ENCODE peak calls at places on chromosomes 4 and X, in four cellular contexts. One of them, this sample, is unnamed.
A peak's percentile ranks its signal among the peaks of the same experiment; 100 is the strongest.

GRCh38 chr4:11614426-11614825 is 185.7 kb upstream of the HS3ST1 start:
- DNase-seq in CD4-positive, alpha-beta T cell: no peak
- DNase-seq in mesothelial cell of epicardium: no peak
- DNase-seq in SW480: no peak
- DNase-seq in this sample: no peak

GRCh38 chr4:79044260-79044659 is 105.0 kb upstream of the PAQR3 start:
- DNase-seq in SW480: no peak
- DNase-seq in CD4-positive, alpha-beta T cell: no peak
- DNase-seq in mesothelial cell of epicardium: no peak
- DNase-seq in this sample: no peak

GRCh38 chr4:7808752-7809151 is 130.9 kb downstream of the AFAP1 start:
- DNase-seq in mesothelial cell of epicardium: no peak
- DNase-seq in CD4-positive, alpha-beta T cell: no peak
- DNase-seq in SW480: no peak
- DNase-seq in this sample: no peak

GRCh38 chr4:122747883-122748282 is 15.4 kb downstream of the BBS12 start:
- DNase-seq in CD4-positive, alpha-beta T cell: no peak
- DNase-seq in SW480: no peak
- DNase-seq in mesothelial cell of epicardium: no peak
- DNase-seq in this sample: no peak

GRCh38 chr4:53196872-53197759 is 168.7 kb downstream of the SCFD2 start:
- DNase-seq in CD4-positive, alpha-beta T cell: no peak
- DNase-seq in SW480: peak; percentile 35
- DNase-seq in mesothelial cell of epicardium: no peak
- DNase-seq in this sample: no peak

GRCh38 chrX:133961046-133961445 is 24.3 kb downstream of the GPC3 start:
- DNase-seq in CD4-positive, alpha-beta T cell: no peak
- DNase-seq in mesothelial cell of epicardium: no peak
- DNase-seq in SW480: no peak
- DNase-seq in this sample: no peak

GRCh38 chr4:56123051-56123450 is 174.3 kb downstream of the CEP135 start:
- DNase-seq in CD4-positive, alpha-beta T cell: no peak
- DNase-seq in SW480: no peak
- DNase-seq in mesothelial cell of epicardium: no peak
- DNase-seq in this sample: no peak

GRCh38 chr4:117889978-117890377 is 144.3 kb upstream of the NDST3 start:
- DNase-seq in CD4-positive, alpha-beta T cell: no peak
- DNase-seq in mesothelial cell of epicardium: no peak
- DNase-seq in SW480: no peak
- DNase-seq in this sample: no peak

GRCh38 chr4:177687117-177687516 is 244.9 kb upstream of the AGA start:
- DNase-seq in mesothelial cell of epicardium: no peak
- DNase-seq in CD4-positive, alpha-beta T cell: no peak
- DNase-seq in SW480: no peak
- DNase-seq in this sample: no peak

GRCh38 chrX:130340271-130340670 is 552 bp downstream of the SLC25A14 start:
- DNase-seq in mesothelial cell of epicardium: no peak
- DNase-seq in SW480: no peak
- DNase-seq in CD4-positive, alpha-beta T cell: no peak
- DNase-seq in this sample: no peak

GRCh38 chr4:73007526-73008100 is 61.9 kb downstream of the COX18 start:
- DNase-seq in SW480: no peak
- DNase-seq in mesothelial cell of epicardium: no peak
- DNase-seq in CD4-positive, alpha-beta T cell: no peak
- DNase-seq in this sample: no peak

GRCh38 chr4:180134116-180134866 is 2108.9 kb upstream of the TENM3 start:
- DNase-seq in CD4-positive, alpha-beta T cell: no peak
- DNase-seq in SW480: peak; percentile 6
- DNase-seq in mesothelial cell of epicardium: no peak
- DNase-seq in this sample: no peak

GRCh38 chrX:18390941-18391538 is 34.4 kb upstream of the CDKL5 start:
- DNase-seq in CD4-positive, alpha-beta T cell: peak; percentile 74
- DNase-seq in mesothelial cell of epicardium: peak; percentile 34
- DNase-seq in SW480: peak; percentile 61
- DNase-seq in this sample: peak; percentile 21

GRCh38 chr4:3361896-3362295 is 69.1 kb downstream of the RGS12 start:
- DNase-seq in SW480: no peak
- DNase-seq in mesothelial cell of epicardium: no peak
- DNase-seq in CD4-positive, alpha-beta T cell: no peak
- DNase-seq in this sample: no peak

GRCh38 chr4:7375427-7375826 is 59.3 kb downstream of the PSAPL1 start:
- DNase-seq in SW480: no peak
- DNase-seq in CD4-positive, alpha-beta T cell: no peak
- DNase-seq in mesothelial cell of epicardium: no peak
- DNase-seq in this sample: no peak

GRCh38 chr4:79088991-79089705 is 149.9 kb upstream of the PAQR3 start:
- DNase-seq in mesothelial cell of epicardium: no peak
- DNase-seq in CD4-positive, alpha-beta T cell: no peak
- DNase-seq in SW480: peak; percentile 2
- DNase-seq in this sample: no peak

GRCh38 chrX:70554523-70554922 is 109.9 kb downstream of the DLG3 start:
- DNase-seq in mesothelial cell of epicardium: no peak
- DNase-seq in CD4-positive, alpha-beta T cell: no peak
- DNase-seq in SW480: no peak
- DNase-seq in this sample: no peak

GRCh38 chrX:120749141-120749846 is 119.4 kb upstream of the C1GALT1C1 start:
- DNase-seq in CD4-positive, alpha-beta T cell: no peak
- DNase-seq in SW480: no peak
- DNase-seq in mesothelial cell of epicardium: no peak
- DNase-seq in this sample: no peak

GRCh38 chr4:13547563-13548041 is 3.3 kb upstream of the NKX3-2 start:
- DNase-seq in mesothelial cell of epicardium: no peak
- DNase-seq in SW480: peak; percentile 13
- DNase-seq in CD4-positive, alpha-beta T cell: no peak
- DNase-seq in this sample: no peak

GRCh38 chrX:276588-277171 is 4.5 kb upstream of the PLCXD1 start:
- DNase-seq in CD4-positive, alpha-beta T cell: no peak
- DNase-seq in mesothelial cell of epicardium: peak; percentile 23
- DNase-seq in SW480: peak; percentile 6
- DNase-seq in this sample: no peak

GRCh38 chr4:13218316-13218958 is 265.7 kb downstream of the RAB28 start:
- DNase-seq in SW480: no peak
- DNase-seq in CD4-positive, alpha-beta T cell: no peak
- DNase-seq in mesothelial cell of epicardium: no peak
- DNase-seq in this sample: no peak

GRCh38 chrX:68429216-68429615 is 4.1 kb downstream of the OPHN1 start:
- DNase-seq in mesothelial cell of epicardium: no peak
- DNase-seq in SW480: no peak
- DNase-seq in CD4-positive, alpha-beta T cell: no peak
- DNase-seq in this sample: no peak

GRCh38 chr4:187767158-187767557 is 228.4 kb upstream of the ZFP42 start:
- DNase-seq in SW480: no peak
- DNase-seq in mesothelial cell of epicardium: no peak
- DNase-seq in CD4-positive, alpha-beta T cell: no peak
- DNase-seq in this sample: no peak

GRCh38 chr4:101232074-101232776 is 115.1 kb downstream of the PPP3CA start:
- DNase-seq in mesothelial cell of epicardium: no peak
- DNase-seq in CD4-positive, alpha-beta T cell: no peak
- DNase-seq in SW480: no peak
- DNase-seq in this sample: no peak

GRCh38 chrX:152847281-152847680 is 16.4 kb downstream of the NSDHL start:
- DNase-seq in SW480: no peak
- DNase-seq in mesothelial cell of epicardium: no peak
- DNase-seq in CD4-positive, alpha-beta T cell: no peak
- DNase-seq in this sample: no peak

GRCh38 chrX:69066966-69067525 is 98.2 kb downstream of the PJA1 start:
- DNase-seq in SW480: no peak
- DNase-seq in CD4-positive, alpha-beta T cell: no peak
- DNase-seq in mesothelial cell of epicardium: no peak
- DNase-seq in this sample: no peak

GRCh38 chrX:30525732-30526131 is 51.8 kb downstream of the TASL start:
- DNase-seq in CD4-positive, alpha-beta T cell: no peak
- DNase-seq in mesothelial cell of epicardium: no peak
- DNase-seq in SW480: no peak
- DNase-seq in this sample: no peak

GRCh38 chr4:7196283-7196651 is 3.9 kb downstream of the SORCS2 start:
- DNase-seq in mesothelial cell of epicardium: no peak
- DNase-seq in CD4-positive, alpha-beta T cell: no peak
- DNase-seq in SW480: peak; percentile 79
- DNase-seq in this sample: no peak

GRCh38 chrX:76220856-76221255 is 48.0 kb downstream of the PBDC1 start:
- DNase-seq in SW480: no peak
- DNase-seq in CD4-positive, alpha-beta T cell: no peak
- DNase-seq in mesothelial cell of epicardium: no peak
- DNase-seq in this sample: no peak

GRCh38 chrX:47831788-47832187 is 4.9 kb upstream of the ZNF81 start:
- DNase-seq in SW480: peak; percentile 51
- DNase-seq in mesothelial cell of epicardium: no peak
- DNase-seq in CD4-positive, alpha-beta T cell: peak; percentile 40
- DNase-seq in this sample: peak; percentile 20

GRCh38 chr4:112370466-112370865 is 73.3 kb downstream of the ALPK1 start:
- DNase-seq in SW480: no peak
- DNase-seq in mesothelial cell of epicardium: no peak
- DNase-seq in CD4-positive, alpha-beta T cell: no peak
- DNase-seq in this sample: no peak

GRCh38 chrX:14712096-14712495 is 160.8 kb downstream of the FANCB start:
- DNase-seq in mesothelial cell of epicardium: no peak
- DNase-seq in CD4-positive, alpha-beta T cell: no peak
- DNase-seq in SW480: no peak
- DNase-seq in this sample: no peak

GRCh38 chr4:130125468-130125867 is 1029.5 kb downstream of the C4orf33 start:
- DNase-seq in SW480: no peak
- DNase-seq in mesothelial cell of epicardium: no peak
- DNase-seq in CD4-positive, alpha-beta T cell: no peak
- DNase-seq in this sample: no peak

GRCh38 chr4:122765702-122766352 is 33.3 kb downstream of the BBS12 start:
- DNase-seq in CD4-positive, alpha-beta T cell: no peak
- DNase-seq in SW480: no peak
- DNase-seq in mesothelial cell of epicardium: no peak
- DNase-seq in this sample: no peak

GRCh38 chr4:103046416-103047290 is 27.1 kb upstream of the SLC9B1 start:
- DNase-seq in mesothelial cell of epicardium: no peak
- DNase-seq in CD4-positive, alpha-beta T cell: peak; percentile 11
- DNase-seq in SW480: peak; percentile 28
- DNase-seq in this sample: no peak

GRCh38 chr4:53686521-53686920 is 95.2 kb upstream of the LNX1 start:
- DNase-seq in mesothelial cell of epicardium: no peak
- DNase-seq in CD4-positive, alpha-beta T cell: no peak
- DNase-seq in SW480: no peak
- DNase-seq in this sample: no peak

GRCh38 chr4:153764611-153765368 is 5.0 kb upstream of the RNF175 start:
- DNase-seq in mesothelial cell of epicardium: no peak
- DNase-seq in SW480: no peak
- DNase-seq in CD4-positive, alpha-beta T cell: no peak
- DNase-seq in this sample: no peak

GRCh38 chr4:126757219-126757618 is 875.5 kb upstream of the INTU start:
- DNase-seq in mesothelial cell of epicardium: no peak
- DNase-seq in SW480: no peak
- DNase-seq in CD4-positive, alpha-beta T cell: no peak
- DNase-seq in this sample: no peak

GRCh38 chr4:139628184-139629012 is 37.2 kb upstream of the MGST2 start:
- DNase-seq in mesothelial cell of epicardium: no peak
- DNase-seq in SW480: no peak
- DNase-seq in CD4-positive, alpha-beta T cell: no peak
- DNase-seq in this sample: no peak